ENCODE peak calls at places on chromosomes 13 and 19, in nine cellular contexts. Y is cardiac muscle cell; X is AG04450; P is GM23338; S is pancreas; C is cardiac fibroblast; J is esophagus squamous epithelium; G is CD8-positive, alpha-beta T cell; W is astrocyte of the cerebellum. Q is an unnamed sample.

GRCh38 chr13:27120011-27120410 is 51.6 kb downstream of the USP12 start:
- DNase-seq in S (no peak), W (no peak), C (no peak), X (no peak), P (no peak), J (no peak), Y (no peak), G (no peak), Q (no peak)

GRCh38 chr13:40562975-40563349 is 103.5 kb downstream of the FOXO1 start:
- DNase-seq in C (no peak), P (no peak), Y (no peak), W (peak; percentile 35), J (no peak), S (no peak), X (no peak), G (no peak), Q (no peak)

GRCh38 chr13:64078025-64078424 is 2662.4 kb upstream of the PCDH20 start:
- DNase-seq in G (no peak), J (no peak), W (no peak), S (no peak), Y (no peak), X (no peak), P (no peak), C (no peak), Q (no peak)

GRCh38 chr13:33229446-33230177 is 55.9 kb downstream of the STARD13 start:
- DNase-seq in C (no peak), J (no peak), W (no peak), P (no peak), Y (no peak), G (no peak), X (no peak), S (no peak), Q (no peak)

GRCh38 chr13:27825153-27825552 is 32.9 kb downstream of the GSX1 start:
- DNase-seq in P (peak; percentile 45), Y (no peak), X (no peak), W (no peak), J (no peak), S (no peak), G (no peak), C (no peak), Q (no peak)

GRCh38 chr19:47036233-47036651 is 12.2 kb downstream of the TMEM160 start:
- DNase-seq in P (no peak), C (no peak), Y (no peak), G (no peak), X (no peak), S (peak; percentile 42), W (no peak), J (no peak), Q (no peak)

GRCh38 chr13:73059460-73060250 is 850 bp downstream of the KLF5 start:
- DNase-seq in P (peak; percentile 80), X (no peak), C (no peak), S (peak; percentile 86), G (peak; percentile 1), J (no peak), Y (peak; percentile 69), W (no peak), Q (peak; percentile 57)

GRCh38 chr19:4717191-4717965 is 6.3 kb downstream of the DPP9 start:
- DNase-seq in J (no peak), C (peak; percentile 24), Y (no peak), X (no peak), W (no peak), P (no peak), G (no peak), S (no peak), Q (no peak)

GRCh38 chr13:33611016-33611805 is 206.7 kb upstream of the RFC3 start:
- DNase-seq in J (no peak), W (peak; percentile 71), X (peak; percentile 23), G (no peak), C (peak; percentile 95), Y (no peak), S (peak; percentile 23), P (peak; percentile 45), Q (no peak)

GRCh38 chr13:49258097-49258796 is 10.5 kb downstream of the CDADC1 start:
- DNase-seq in X (no peak), C (no peak), P (no peak), J (no peak), W (no peak), G (no peak), S (no peak), Y (no peak), Q (no peak)

GRCh38 chr19:47106819-47107200 is 6.8 kb downstream of the ZC3H4 start:
- DNase-seq in P (no peak), Y (no peak), X (no peak), J (no peak), S (no peak), C (peak; percentile 48), G (no peak), W (no peak), Q (no peak)

GRCh38 chr19:44754743-44755066 is 6.2 kb downstream of the BCL3 start:
- DNase-seq in Y (no peak), W (no peak), P (peak; percentile 43), J (no peak), G (no peak), C (no peak), S (no peak), X (no peak), Q (no peak)

GRCh38 chr19:44753619-44753931 is 5.1 kb downstream of the BCL3 start:
- DNase-seq in Y (no peak), J (no peak), G (no peak), W (no peak), P (no peak), C (no peak), X (no peak), S (no peak), Q (no peak)

GRCh38 chr19:44752123-44752815 is 3.8 kb downstream of the BCL3 start:
- DNase-seq in Y (no peak), G (no peak), X (no peak), P (no peak), J (no peak), S (no peak), W (no peak), C (no peak), Q (no peak)

GRCh38 chr19:44753932-44754742 is 5.6 kb downstream of the BCL3 start:
- DNase-seq in C (peak; percentile 96), J (peak; percentile 79), Y (peak; percentile 87), S (peak; percentile 95), W (no peak), P (peak; percentile 81), X (no peak), G (peak; percentile 13), Q (no peak)

DNA sequence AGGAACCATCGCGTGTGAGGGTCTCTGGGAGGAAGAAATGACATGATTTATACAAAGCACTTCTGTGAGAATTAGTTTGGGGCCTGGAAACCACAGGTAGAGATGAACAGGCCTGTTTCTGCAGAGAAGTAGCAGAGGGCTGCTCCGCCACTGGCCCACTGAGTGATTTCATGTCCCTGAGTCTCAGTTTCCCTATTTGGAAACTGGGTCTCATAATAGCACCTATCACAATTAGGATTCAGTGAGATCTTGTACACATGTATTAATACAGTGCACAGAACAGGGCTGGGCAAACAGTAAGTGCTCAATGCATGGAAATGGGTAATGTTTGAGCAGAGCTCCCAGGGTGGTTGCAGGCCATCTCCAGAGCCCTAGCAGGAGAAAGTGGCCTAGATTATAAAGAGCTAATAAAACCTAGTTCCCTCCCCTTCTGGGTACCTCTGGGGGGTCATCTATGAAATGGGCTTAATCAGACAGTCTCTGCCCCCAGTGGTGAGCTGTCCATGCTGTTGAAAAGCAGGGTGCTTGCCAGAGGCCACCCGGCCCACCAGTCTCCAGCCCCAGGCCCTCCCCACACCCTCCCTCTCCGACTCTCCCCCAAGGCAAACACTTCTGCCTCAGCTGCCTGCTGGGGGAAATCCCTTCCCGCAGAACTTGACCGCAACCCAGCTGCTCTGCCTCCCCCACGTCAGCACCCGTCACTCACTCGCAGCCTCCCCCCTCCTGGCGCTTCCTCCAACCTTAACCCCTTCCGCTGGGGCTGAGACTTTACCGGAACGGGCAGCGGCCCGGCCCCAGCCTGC is 4.5 kb downstream of the BCL3 start:
- DNase-seq in G (peak; percentile 88), S (peak; percentile 97), X (peak; percentile 96), P (peak; percentile 85), Y (peak; percentile 77), C (peak; percentile 99), J (peak; percentile 83), W (peak; percentile 92), Q (peak; percentile 39)
- TF ChIP-seq CTCF in G (no peak), S (no peak), X (no peak), P (no peak), Y (no peak), C (peak; percentile 10), J (peak; percentile 18), W (no peak), Q (no peak)

GRCh38 chr19:38917921-38918491 is 6.0 kb upstream of the CCER2 start:
- DNase-seq in P (peak; percentile 36), X (no peak), G (no peak), J (no peak), Y (peak; percentile 19), W (no peak), S (no peak), C (no peak), Q (peak; percentile 38)
- TF ChIP-seq CTCF in P (peak; percentile 20), X (peak; percentile 16), G (no peak), J (no peak), Y (peak; percentile 19), W (peak; percentile 8), S (no peak), C (no peak), Q (no peak)

DNA sequence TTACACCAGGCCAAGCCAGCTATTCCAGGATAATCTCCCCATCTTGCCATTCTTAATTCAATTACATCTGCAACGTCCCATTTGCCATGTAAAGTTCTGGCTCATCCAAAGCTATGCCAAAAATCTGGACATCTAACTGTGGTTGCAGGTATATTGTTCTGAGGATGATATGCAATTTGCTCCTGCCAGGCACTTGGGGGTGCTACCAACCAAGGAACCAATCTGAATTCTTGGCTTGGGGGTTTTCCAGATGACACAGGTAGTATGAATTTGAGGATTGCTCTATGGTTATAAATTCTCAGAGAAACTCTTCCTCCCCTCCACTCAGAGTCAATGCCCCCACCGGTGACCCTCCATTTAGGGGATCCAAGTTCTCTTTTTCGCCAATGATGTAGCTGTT is 33.0 kb downstream of the CRYL1 start:
- DNase-seq in Y (peak; percentile 21), C (peak; percentile 33), W (peak; percentile 11), G (no peak), J (no peak), P (peak; percentile 62), X (no peak), S (no peak), Q (peak; percentile 40)
- TF ChIP-seq CTCF in Y (peak; percentile 55), C (peak; percentile 64), W (peak; percentile 54), G (peak; percentile 32), J (peak; percentile 61), P (peak; percentile 70), X (no peak), S (no peak), Q (peak; percentile 37)

DNA sequence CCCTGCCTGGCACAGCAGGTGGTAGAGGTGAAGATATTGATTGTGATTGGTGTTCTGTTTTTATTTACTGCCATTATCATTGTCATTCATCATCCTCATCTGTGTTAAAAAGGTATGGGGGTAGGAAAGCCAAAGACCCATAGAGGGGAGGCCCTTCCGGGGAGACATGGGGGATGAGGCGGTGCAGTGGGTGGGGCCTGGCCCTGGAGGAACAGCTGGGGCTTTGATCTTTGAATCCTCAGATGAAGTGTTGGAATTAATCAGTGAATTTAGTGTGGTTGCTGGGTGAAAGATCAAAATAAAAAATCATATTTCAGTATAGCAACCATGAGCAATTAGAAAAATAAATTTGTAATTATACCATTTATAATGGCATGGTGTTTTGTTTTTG is 7.4 kb downstream of the PTH2 start:
- DNase-seq in Y (no peak), G (no peak), W (no peak), P (no peak), J (no peak), C (no peak), S (no peak), X (no peak), Q (no peak)
- TF ChIP-seq CTCF in Y (no peak), G (no peak), W (no peak), P (no peak), J (no peak), C (no peak), S (no peak), X (no peak), Q (no peak)

Q was measured in endothelial cell.